ENCODE peak calls at places on chromosomes 5 and 9, in six cellular contexts. Q is adipocyte; T is posterior cingulate gyrus; R is neuronal stem cell; A is A549; Z is CD8-positive, alpha-beta T cell. P is an unnamed sample.

GRCh38 chr9:97954550-97954989 is 16.6 kb upstream of the HEMGN start:
- DNase-seq in Q (no peak), T (no peak), R (peak), A (peak), Z (peak), P (peak)

GRCh38 chr9:112278152-112278551 is 55.3 kb downstream of the PTBP3 start:
- DNase-seq in Q (peak), T (no peak), R (no peak), A (no peak), Z (no peak), P (no peak)

GRCh38 chr9:77502568-77502967 is 145.6 kb downstream of the GNA14 start:
- DNase-seq in Q (peak), T (no peak), R (no peak), A (no peak), Z (no peak), P (no peak)

GRCh38 chr5:132321109-132321721 is 27.0 kb downstream of the SLC22A4 start:
- DNase-seq in Q (no peak), T (no peak), R (no peak), A (no peak), Z (no peak), P (peak)

GRCh38 chr9:20559236-20559896 is 62.9 kb downstream of the MLLT3 start:
- DNase-seq in Q (no peak), T (no peak), R (no peak), A (no peak), Z (no peak), P (no peak)

GRCh38 chr9:115391166-115391825 is 273.3 kb upstream of the TNC start:
- DNase-seq in Q (no peak), T (no peak), R (no peak), A (no peak), Z (no peak), P (no peak)

GRCh38 chr5:14309199-14309598 is 166.1 kb downstream of the TRIO start:
- DNase-seq in Q (no peak), T (no peak), R (no peak), A (no peak), Z (no peak), P (no peak)

GRCh38 chr5:139903805-139904565 is 108.4 kb downstream of the PSD2 start:
- DNase-seq in Q (peak), T (peak), R (peak), A (no peak), Z (no peak), P (no peak)

GRCh38 chr5:151158287-151158661 is 695 bp upstream of the ANXA6 start:
- DNase-seq in Q (no peak), T (no peak), R (no peak), A (no peak), Z (no peak), P (peak)

GRCh38 chr9:107685901-107686300 is 196.3 kb upstream of the KLF4 start:
- DNase-seq in Q (no peak), T (no peak), R (no peak), A (no peak), Z (no peak), P (no peak)

GRCh38 chr9:131639771-131640437 is 94.6 kb downstream of the PRRT1B start:
- DNase-seq in Q (no peak), T (no peak), R (no peak), A (no peak), Z (no peak), P (peak)

GRCh38 chr5:81164936-81165335 is 68.2 kb upstream of the CKMT2 start:
- DNase-seq in Q (no peak), T (no peak), R (no peak), A (no peak), Z (no peak), P (no peak)

GRCh38 chr9:91723420-91724067 is 226.5 kb downstream of the ROR2 start:
- DNase-seq in Q (no peak), T (no peak), R (no peak), A (no peak), Z (no peak), P (no peak)

GRCh38 chr9:34563262-34563661 is 26.3 kb downstream of the CNTFR start:
- DNase-seq in Q (no peak), T (no peak), R (no peak), A (no peak), Z (no peak), P (no peak)

GRCh38 chr5:173826179-173826920 is 61.8 kb upstream of the CPEB4 start:
- DNase-seq in Q (no peak), T (no peak), R (no peak), A (no peak), Z (no peak), P (no peak)

GRCh38 chr9:138024831-138025291 is 147.3 kb downstream of the CACNA1B start:
- DNase-seq in Q (no peak), T (no peak), R (no peak), A (no peak), Z (peak), P (no peak)

GRCh38 chr5:116365006-116365496 is 209.6 kb downstream of the SEMA6A start:
- DNase-seq in Q (no peak), T (no peak), R (no peak), A (no peak), Z (no peak), P (no peak)

GRCh38 chr5:113488645-113489184 is 462 bp upstream of the MCC start:
- DNase-seq in Q (no peak), T (no peak), R (no peak), A (peak), Z (no peak), P (no peak)

GRCh38 chr5:82105457-82105856 is 133.6 kb downstream of the ATG10 start:
- DNase-seq in Q (peak), T (no peak), R (no peak), A (no peak), Z (no peak), P (peak)

GRCh38 chr9:124122813-124123462 is 111.4 kb downstream of the LHX2 start:
- DNase-seq in Q (peak), T (no peak), R (no peak), A (no peak), Z (no peak), P (no peak)

GRCh38 chr9:76369583-76369982 is 24.6 kb downstream of the RFK start:
- DNase-seq in Q (peak), T (no peak), R (no peak), A (no peak), Z (no peak), P (peak)

GRCh38 chr9:35538361-35539234 is 48.7 kb downstream of the RUSC2 start:
- DNase-seq in Q (peak), T (peak), R (peak), A (no peak), Z (no peak), P (peak)

GRCh38 chr5:59583810-59584562 is 309.5 kb downstream of the PDE4D start:
- DNase-seq in Q (no peak), T (no peak), R (no peak), A (peak), Z (no peak), P (peak)

GRCh38 chr9:78860806-78861475 is 564.0 kb downstream of the PSAT1 start:
- DNase-seq in Q (peak), T (no peak), R (no peak), A (no peak), Z (no peak), P (peak)

GRCh38 chr5:173832386-173832785 is 55.8 kb upstream of the CPEB4 start:
- DNase-seq in Q (no peak), T (no peak), R (no peak), A (no peak), Z (no peak), P (no peak)

GRCh38 chr5:150302301-150303069 is at the start of gene ARSI:
- DNase-seq in Q (peak), T (no peak), R (peak), A (peak), Z (no peak), P (peak)

GRCh38 chr5:180803181-180804128 is 849 bp upstream of the MGAT1 start:
- DNase-seq in Q (no peak), T (no peak), R (peak), A (no peak), Z (peak), P (no peak)

GRCh38 chr9:9498846-9499245 is 1114.0 kb downstream of the PTPRD start:
- DNase-seq in Q (no peak), T (no peak), R (no peak), A (no peak), Z (no peak), P (no peak)

GRCh38 chr9:125538092-125538473 is 168.9 kb downstream of the MAPKAP1 start:
- DNase-seq in Q (peak), T (no peak), R (no peak), A (peak), Z (no peak), P (no peak)

GRCh38 chr5:124986667-124987066 is 240.2 kb upstream of the ZNF608 start:
- DNase-seq in Q (no peak), T (no peak), R (no peak), A (no peak), Z (no peak), P (no peak)

P was measured in cerebellar cortex.